ENCODE peak calls at places on chromosome 1, in six cellular contexts. U is SHP77; A is astrocyte of the spinal cord; K is CD8-positive, alpha-beta memory T cell; N is left lung; G is AG09319. F is an unnamed sample.

GRCh38 chr1:201758508-201759050 is 70.4 kb upstream of the IPO9 start:
- DNase-seq in U (no peak), A (peak; percentile 11), K (no peak), N (no peak), G (no peak), F (peak; percentile 99)

GRCh38 chr1:25034736-25035522 is 104.9 kb upstream of the RUNX3 start:
- DNase-seq in U (no peak), A (no peak), K (no peak), N (peak; percentile 74), G (no peak), F (no peak)

GRCh38 chr1:84164567-84165021 is 20.5 kb downstream of the PRKACB start:
- DNase-seq in U (peak; percentile 26), A (peak; percentile 36), K (no peak), N (no peak), G (no peak), F (peak; percentile 78)

GRCh38 chr1:201419241-201419640 is 2.3 kb downstream of the TNNI1 start:
- DNase-seq in U (no peak), A (no peak), K (no peak), N (no peak), G (no peak), F (no peak)

GRCh38 chr1:2858676-2859075 is 57.2 kb upstream of the TTC34 start:
- DNase-seq in U (no peak), A (no peak), K (no peak), N (no peak), G (no peak), F (no peak)

GRCh38 chr1:184212649-184213314 is 161.3 kb downstream of the TSEN15 start:
- DNase-seq in U (no peak), A (peak; percentile 88), K (no peak), N (no peak), G (peak; percentile 30), F (no peak)

GRCh38 chr1:239169276-239169675 is 217.1 kb upstream of the CHRM3 start:
- DNase-seq in U (no peak), A (no peak), K (no peak), N (no peak), G (no peak), F (no peak)

GRCh38 chr1:41175546-41175945 is 66.6 kb downstream of the SCMH1 start:
- DNase-seq in U (no peak), A (peak; percentile 6), K (no peak), N (no peak), G (no peak), F (no peak)

GRCh38 chr1:48691429-48692001 is 85.2 kb downstream of the BEND5 start:
- DNase-seq in U (no peak), A (no peak), K (no peak), N (no peak), G (no peak), F (peak; percentile 34)

GRCh38 chr1:169892819-169893644 is 664 bp downstream of the SCYL3 start:
- DNase-seq in U (no peak), A (peak; percentile 39), K (no peak), N (no peak), G (no peak), F (peak; percentile 68)